ENCODE peak calls at places on chromosomes 13 and 19, in five cellular contexts. I is AG10803; A is central memory CD4-positive, alpha-beta T cell; X is stimulated activated CD4-positive, alpha-beta T cell treated with anti-CD3 and anti-CD28 coated beads, Interleukin-15, amount 100 ng/mL, for 24 hours; D is AG08396. K is an unnamed sample.

GRCh38 chr19:54133312-54133956 is 4.1 kb upstream of the CNOT3 start:
- DNase-seq in X (no peak), I (peak; percentile 40), A (no peak), D (no peak), K (peak; percentile 34)

GRCh38 chr13:62185631-62186256 is 770.1 kb upstream of the PCDH20 start:
- DNase-seq in A (no peak), I (no peak), D (no peak), X (no peak), K (no peak)

GRCh38 chr19:31252476-31252875 is 96.8 kb downstream of the TSHZ3 start:
- DNase-seq in X (no peak), A (no peak), I (no peak), D (no peak), K (no peak)

GRCh38 chr19:7772752-7773291 is 9.8 kb downstream of the CLEC4M start:
- DNase-seq in I (peak; percentile 39), D (no peak), X (peak; percentile 58), A (no peak), K (no peak)

GRCh38 chr19:10230904-10231623 is at the start of gene S1PR2:
- DNase-seq in X (peak; percentile 83), A (peak; percentile 69), D (peak; percentile 92), I (peak; percentile 71), K (peak; percentile 75)

GRCh38 chr13:47216176-47216822 is 319.4 kb upstream of the HTR2A start:
- DNase-seq in A (no peak), D (no peak), I (peak; percentile 55), X (no peak), K (peak; percentile 70)

GRCh38 chr19:10748924-10749434 is 31.1 kb downstream of the DNM2 start:
- DNase-seq in X (no peak), I (no peak), A (no peak), D (no peak), K (peak; percentile 23)

GRCh38 chr13:68047889-68048288 is 817.8 kb upstream of the PCDH9 start:
- DNase-seq in D (no peak), A (no peak), X (no peak), I (no peak), K (no peak)

GRCh38 chr13:27712421-27712820 is 79.9 kb upstream of the GSX1 start:
- DNase-seq in I (peak; percentile 31), A (no peak), X (peak; percentile 8), D (no peak), K (no peak)